ENCODE peak calls at places on chromosomes 4 and X, in seven cellular contexts. C is H1, G is IMR-90, S is H9, T is mesendoderm, W is neuronal stem cell, L is mesenchymal stem cell. E is an unnamed sample.

GRCh38 chrX:119266364-119266995 is 30.4 kb downstream of the PGRMC1 start:
- DNase-seq in G (peak; percentile 12), S (no peak), C (no peak), W (no peak), L (peak; percentile 10), T (peak; percentile 8), E (peak; percentile 48)

GRCh38 chr4:151475338-151475737 is 66.4 kb downstream of the FHIP1A start:
- DNase-seq in G (no peak), C (no peak), T (no peak), S (no peak), W (no peak), L (no peak), E (no peak)

GRCh38 chr4:39450618-39451017 is 8.1 kb downstream of the RPL9 start:
- DNase-seq in C (no peak), W (no peak), G (no peak), S (no peak), L (peak; percentile 40), T (no peak), E (no peak)

GRCh38 chrX:72146527-72146926 is 14.8 kb upstream of the RTL5 start:
- DNase-seq in W (no peak), L (no peak), C (no peak), S (no peak), G (no peak), T (no peak), E (no peak)

GRCh38 chr4:17111959-17112659 is 213.7 kb upstream of the LDB2 start:
- DNase-seq in T (peak; percentile 76), C (peak; percentile 19), W (peak; percentile 31), G (no peak), L (no peak), S (peak; percentile 63), E (no peak)

GRCh38 chr4:43587746-43588145 is 695.2 kb downstream of the GRXCR1 start:
- DNase-seq in L (no peak), W (no peak), C (no peak), T (no peak), S (no peak), G (no peak), E (no peak)

GRCh38 chr4:65018313-65018712 is 609.1 kb upstream of the TECRL start:
- DNase-seq in C (no peak), L (no peak), T (no peak), G (no peak), S (no peak), W (no peak), E (no peak)

GRCh38 chr4:47668810-47669408 is 169.0 kb downstream of the CORIN start:
- DNase-seq in T (peak; percentile 36), C (no peak), L (peak; percentile 52), S (no peak), G (peak; percentile 65), W (peak; percentile 17), E (peak; percentile 75)

GRCh38 chr4:115294717-115295116 is 181.3 kb upstream of the NDST4 start:
- DNase-seq in S (no peak), C (no peak), L (no peak), T (no peak), W (no peak), G (no peak), E (no peak)

GRCh38 chr4:20624783-20625364 is 75.4 kb upstream of the PACRGL start:
- DNase-seq in T (no peak), W (no peak), S (no peak), G (peak; percentile 8), C (no peak), L (no peak), E (no peak)

GRCh38 chrX:131617182-131617581 is 73.3 kb downstream of the OR13H1 start:
- DNase-seq in S (no peak), G (peak; percentile 1), T (no peak), W (no peak), C (no peak), L (peak; percentile 78), E (no peak)

GRCh38 chrX:78769356-78769755 is 21.8 kb downstream of the LPAR4 start:
- DNase-seq in T (no peak), L (no peak), C (no peak), G (no peak), S (no peak), W (no peak), E (no peak)

GRCh38 chr4:152536545-152537182 is 772 bp upstream of the FBXW7 start:
- DNase-seq in W (no peak), C (no peak), L (peak; percentile 61), G (peak; percentile 37), S (no peak), T (no peak), E (no peak)

GRCh38 chr4:7649741-7650531 is 215.2 kb upstream of the PSAPL1 start:
- DNase-seq in C (no peak), L (peak; percentile 97), T (no peak), G (peak; percentile 95), S (no peak), W (no peak), E (peak; percentile 29)

GRCh38 chrX:26286836-26287235 is 70.9 kb downstream of the MAGEB5 start:
- DNase-seq in C (no peak), W (no peak), L (no peak), T (no peak), S (no peak), G (no peak), E (no peak)
- H2AK5ac ChIP-seq in C (no peak overlapping the region), W (no peak overlapping the region), L (no peak overlapping the region), T (no peak overlapping the region), S (no peak overlapping the region), G (no peak overlapping the region), E (no peak overlapping the region)

GRCh38 chr4:77629885-77630284 is 24.3 kb downstream of the CXCL13 start:
- DNase-seq in L (no peak), T (no peak), W (no peak), G (no peak), S (no peak), C (no peak), E (no peak)

GRCh38 chr4:77631276-77631675 is 25.7 kb downstream of the CXCL13 start:
- DNase-seq in L (no peak), T (no peak), S (no peak), W (no peak), C (no peak), G (no peak), E (no peak)

GRCh38 chr4:77636902-77637301 is 31.3 kb downstream of the CXCL13 start:
- DNase-seq in G (peak; percentile 79), T (peak; percentile 16), W (no peak), L (peak; percentile 72), C (no peak), S (no peak), E (no peak)

GRCh38 chr4:77634132-77634785 is 28.6 kb downstream of the CXCL13 start:
- DNase-seq in W (no peak), C (no peak), G (no peak), T (no peak), L (no peak), S (no peak), E (no peak)

DNA sequence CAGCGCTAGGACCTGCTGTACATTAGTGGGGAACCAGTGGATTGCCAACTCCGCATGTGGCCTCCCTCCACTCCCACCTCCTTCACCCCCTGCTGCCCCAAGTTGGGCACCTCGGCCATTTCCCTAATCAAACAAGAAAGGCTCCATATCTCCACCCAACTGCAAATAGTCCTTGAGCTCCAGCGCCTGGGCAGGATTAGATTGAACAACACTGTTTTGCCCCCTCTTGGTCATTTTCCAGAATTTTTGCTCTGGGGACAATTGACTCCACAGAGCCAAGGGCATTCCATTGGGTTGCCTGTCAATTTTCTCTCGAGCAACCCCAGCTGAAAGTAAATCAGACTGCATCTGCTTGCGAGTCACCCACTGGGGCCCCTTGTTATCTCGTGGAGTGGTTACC is 29.6 kb downstream of the CXCL13 start:
- DNase-seq in S (no peak), W (no peak), G (no peak), T (no peak), C (no peak), L (no peak), E (no peak)
- H2AK5ac ChIP-seq in S (no peak overlapping the region), W (no peak overlapping the region), G (no peak overlapping the region), T (no peak overlapping the region), C (no peak overlapping the region), L (no peak overlapping the region), E (no peak overlapping the region)

GRCh38 chr4:162682651-162683050 is 484.0 kb downstream of the NAF1 start:
- DNase-seq in W (no peak), C (no peak), T (peak; percentile 63), S (no peak), L (no peak), G (no peak), E (peak; percentile 45)
- H2AK5ac ChIP-seq in W (no peak overlapping the region), C (no peak overlapping the region), T (no peak overlapping the region), S (no peak overlapping the region), L (no peak overlapping the region), G (no peak overlapping the region), E (no peak overlapping the region)

GRCh38 chrX:107047622-107048021 is 47.6 kb upstream of the MORC4 start:
- DNase-seq in C (no peak), L (no peak), T (no peak), S (no peak), W (no peak), G (no peak), E (no peak)
- H2AK5ac ChIP-seq in C (no peak overlapping the region), L (no peak overlapping the region), T (no peak overlapping the region), S (no peak overlapping the region), W (no peak overlapping the region), G (no peak overlapping the region), E (no peak overlapping the region)

E was measured in trophoblast cell.